ENCODE peak calls at places on chromosome 6, in five cellular contexts. S, H, N, X and Q are unnamed samples.

GRCh38 chr6:150353445-150353844 is 15.4 kb upstream of the IYD start:
- DNase-seq in S (no peak), H (no peak), N (no peak), X (no peak), Q (no peak)

GRCh38 chr6:33850869-33851541 is 47.2 kb upstream of the MLN start:
- DNase-seq in S (no peak), H (no peak), N (no peak), X (no peak), Q (no peak)

GRCh38 chr6:139145661-139146060 is 10.8 kb downstream of the HECA start:
- DNase-seq in S (no peak), H (no peak), N (no peak), X (no peak), Q (no peak)

GRCh38 chr6:33634203-33634727 is 13.1 kb downstream of the ITPR3 start:
- DNase-seq in S (no peak), H (peak), N (no peak), X (no peak), Q (no peak)

GRCh38 chr6:35288834-35289233 is 8.8 kb upstream of the DEF6 start:
- DNase-seq in S (no peak), H (no peak), N (no peak), X (no peak), Q (no peak)

GRCh38 chr6:32970413-32971244 is 2.2 kb downstream of the BRD2 start:
- DNase-seq in S (no peak), H (peak), N (peak), X (peak), Q (peak)

GRCh38 chr6:6746334-6746969 is 157.9 kb downstream of the LY86 start:
- DNase-seq in S (no peak), H (no peak), N (peak), X (no peak), Q (no peak)

GRCh38 chr6:112253842-112254816 is at the start of gene LAMA4:
- DNase-seq in S (no peak), H (peak), N (peak), X (peak), Q (no peak)

GRCh38 chr6:88922775-88923548 is 40.5 kb downstream of the RNGTT start:
- DNase-seq in S (no peak), H (no peak), N (no peak), X (peak), Q (peak)

GRCh38 chr6:22330941-22331340 is 34.1 kb upstream of the PRL start:
- DNase-seq in S (no peak), H (no peak), N (no peak), X (no peak), Q (no peak)

GRCh38 chr6:75206338-75207210 is 721 bp upstream of the COL12A1 start:
- DNase-seq in S (no peak), H (no peak), N (peak), X (peak), Q (no peak)

GRCh38 chr6:74741608-74742007 is 464.2 kb downstream of the COL12A1 start:
- DNase-seq in S (no peak), H (no peak), N (no peak), X (no peak), Q (no peak)

GRCh38 chr6:64280569-64280968 is 645.0 kb downstream of the PHF3 start:
- DNase-seq in S (no peak), H (no peak), N (no peak), X (peak), Q (peak)

GRCh38 chr6:78530208-78530607 is 337.1 kb upstream of the IRAK1BP1 start:
- DNase-seq in S (no peak), H (no peak), N (no peak), X (no peak), Q (no peak)

GRCh38 chr6:67201563-67201962 is 1433.5 kb upstream of the ADGRB3 start:
- DNase-seq in S (no peak), H (no peak), N (no peak), X (no peak), Q (no peak)

GRCh38 chr6:118719351-118720124 is 68.1 kb upstream of the CEP85L start:
- DNase-seq in S (no peak), H (no peak), N (no peak), X (no peak), Q (no peak)
- H3K4me3 ChIP-seq in S (no peak), H (no peak), N (no peak), X (no peak), Q (no peak)

GRCh38 chr6:110878751-110879539 is 4.4 kb downstream of the AMD1 start:
- DNase-seq in S (no peak), H (no peak), N (no peak), X (peak), Q (peak)
- TF ChIP-seq CTCF in S (peak), H (peak), N (peak), X (peak), Q (peak)

GRCh38 chr6:151806757-151807512 is 547 bp upstream of the ESR1 start:
- DNase-seq in S (no peak), H (no peak), N (no peak), X (peak), Q (no peak)
- H3K4me3 ChIP-seq in S (peak), H (peak), N (peak), X (no peak), Q (no peak)

GRCh38 chr6:40604082-40604481 is 16.9 kb upstream of the LRFN2 start:
- DNase-seq in S (no peak), H (no peak), N (no peak), X (no peak), Q (no peak)
- TF ChIP-seq CTCF in S (no peak), H (no peak), N (no peak), X (no peak), Q (no peak)

GRCh38 chr6:87293526-87293925 is 28.9 kb upstream of the SMIM8 start:
- DNase-seq in S (no peak), H (no peak), N (no peak), X (no peak), Q (peak)
- H3K4me3 ChIP-seq in S (no peak), H (no peak), N (no peak), X (no peak), Q (no peak)

DNA sequence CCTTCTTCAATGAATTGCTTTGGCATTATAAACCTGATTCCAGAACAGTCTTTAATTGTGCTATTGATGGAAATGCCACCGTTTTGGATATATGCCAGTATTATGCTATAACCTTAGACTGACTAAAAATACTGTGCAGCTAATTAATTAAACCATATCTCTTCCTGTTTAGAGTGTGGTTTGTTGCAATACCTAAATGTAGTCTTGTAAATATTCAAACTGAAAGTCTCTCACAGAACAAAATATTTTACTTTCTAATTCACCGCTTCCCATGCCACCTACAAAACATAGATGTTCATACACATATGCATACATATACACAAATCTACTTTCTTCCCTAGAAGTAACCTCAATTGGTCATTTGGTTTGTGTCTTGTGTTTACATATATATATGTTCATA is 126.6 kb downstream of the SIM1 start:
- DNase-seq in S (no peak), H (no peak), N (no peak), X (no peak), Q (no peak)
- TF ChIP-seq CTCF in S (no peak), H (no peak), N (no peak), X (no peak), Q (no peak)

DNA sequence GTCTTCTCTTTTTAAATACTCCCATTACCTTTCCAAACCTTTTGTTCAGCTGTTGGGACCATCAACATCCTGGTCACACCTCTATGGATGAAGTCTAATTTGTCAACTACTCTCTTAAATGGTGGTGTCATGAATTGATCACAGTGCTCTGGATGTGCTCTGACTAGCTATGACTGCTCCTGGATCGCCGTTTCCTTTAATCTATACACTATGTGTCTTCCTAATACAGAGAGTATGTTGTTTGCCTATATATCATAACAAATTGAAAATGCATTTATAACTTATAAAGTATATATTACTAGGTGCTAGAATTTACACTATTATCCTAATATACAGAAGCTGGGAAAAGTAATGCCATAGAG is 357.5 kb downstream of the LAMA2 start:
- DNase-seq in S (no peak), H (no peak), N (no peak), X (no peak), Q (no peak)
- H3K4me3 ChIP-seq in S (no peak), H (no peak), N (no peak), X (no peak), Q (no peak)